ENCODE peak calls at places on chromosomes 5 and 9, in nine cellular contexts. J is BJ, U is heart right ventricle, D is fibroblast of lung, Y is left ventricle myocardium inferior, H is body of pancreas, X is HepG2, Z is A549, A is K562. C is an unnamed sample.

GRCh38 chr9:129174102-129174723 is 3.8 kb downstream of the IER5L start:
- DNase-seq in J (no peak), U (peak), D (peak), Y (peak), H (peak), X (peak), Z (peak), A (peak), C (peak)

GRCh38 chr5:15452780-15453179 is 47.2 kb upstream of the FBXL7 start:
- DNase-seq in J (no peak), U (no peak), D (peak), Y (no peak), H (no peak), X (no peak), Z (no peak), A (no peak), C (no peak)

GRCh38 chr9:128001411-128002298 is 20.9 kb upstream of the EEIG1 start:
- DNase-seq in J (peak), U (no peak), D (peak), Y (no peak), H (no peak), X (no peak), Z (peak), A (peak), C (no peak)

GRCh38 chr5:13932561-13932960 is 11.9 kb downstream of the DNAH5 start:
- DNase-seq in J (no peak), U (no peak), D (peak), Y (no peak), H (no peak), X (no peak), Z (no peak), A (no peak), C (no peak)

GRCh38 chr9:91954841-91955471 is 4.9 kb upstream of the ROR2 start:
- DNase-seq in J (peak), U (no peak), D (peak), Y (no peak), H (peak), X (peak), Z (peak), A (peak), C (peak)

GRCh38 chr5:9863486-9863885 is 233.3 kb upstream of the TAS2R1 start:
- DNase-seq in J (no peak), U (no peak), D (no peak), Y (no peak), H (no peak), X (no peak), Z (no peak), A (no peak), C (no peak)

GRCh38 chr5:81506900-81507588 is 113.1 kb upstream of the ACOT12 start:
- DNase-seq in J (peak), U (peak), D (peak), Y (no peak), H (peak), X (peak), Z (peak), A (peak), C (peak)

GRCh38 chr9:35203531-35203930 is 41.7 kb downstream of the UNC13B start:
- DNase-seq in J (no peak), U (no peak), D (no peak), Y (no peak), H (no peak), X (no peak), Z (no peak), A (no peak), C (no peak)

GRCh38 chr5:172283020-172283861 is at the start of gene UBTD2:
- DNase-seq in J (no peak), U (peak), D (peak), Y (peak), H (peak), X (peak), Z (peak), A (peak), C (peak)

GRCh38 chr5:177526791-177527190 is 10.0 kb upstream of the DDX41 start:
- DNase-seq in J (no peak), U (no peak), D (no peak), Y (no peak), H (no peak), X (no peak), Z (no peak), A (no peak), C (no peak)

GRCh38 chr9:136011703-136012496 is 50.7 kb upstream of the UBAC1 start:
- DNase-seq in J (no peak), U (peak), D (peak), Y (peak), H (peak), X (peak), Z (no peak), A (no peak), C (no peak)

GRCh38 chr5:52269395-52269794 is 518.3 kb upstream of the ITGA1 start:
- DNase-seq in J (no peak), U (no peak), D (no peak), Y (no peak), H (peak), X (no peak), Z (no peak), A (no peak), C (no peak)

GRCh38 chr5:139638090-139638735 is 9.9 kb upstream of the CXXC5 start:
- DNase-seq in J (no peak), U (peak), D (peak), Y (peak), H (peak), X (no peak), Z (no peak), A (peak), C (peak)

GRCh38 chr5:122163151-122164069 is 34.1 kb downstream of the ZNF474 start:
- DNase-seq in J (peak), U (no peak), D (peak), Y (no peak), H (peak), X (no peak), Z (peak), A (no peak), C (peak)

GRCh38 chr9:134437417-134438203 is 111.4 kb downstream of the RXRA start:
- DNase-seq in J (no peak), U (no peak), D (no peak), Y (no peak), H (no peak), X (no peak), Z (no peak), A (no peak), C (no peak)

GRCh38 chr5:79416499-79416898 is 97.4 kb downstream of the HOMER1 start:
- DNase-seq in J (no peak), U (no peak), D (no peak), Y (no peak), H (peak), X (no peak), Z (no peak), A (no peak), C (no peak)

GRCh38 chr5:15993334-15993733 is 186.3 kb downstream of the MARCHF11 start:
- DNase-seq in J (no peak), U (no peak), D (peak), Y (no peak), H (no peak), X (no peak), Z (peak), A (no peak), C (no peak)

GRCh38 chr9:37035472-37036236 is 1.6 kb upstream of the PAX5 start:
- DNase-seq in J (no peak), U (no peak), D (peak), Y (no peak), H (no peak), X (no peak), Z (no peak), A (no peak), C (no peak)

GRCh38 chr9:36149197-36149596 is 12.7 kb downstream of the GLIPR2 start:
- DNase-seq in J (no peak), U (no peak), D (peak), Y (no peak), H (no peak), X (no peak), Z (no peak), A (no peak), C (no peak)

GRCh38 chr5:179223528-179223927 is 121.7 kb downstream of the ADAMTS2 start:
- DNase-seq in J (no peak), U (no peak), D (no peak), Y (no peak), H (no peak), X (no peak), Z (no peak), A (no peak), C (no peak)

GRCh38 chr5:131416729-131417128 is 152.9 kb downstream of the CDC42SE2 start:
- DNase-seq in J (no peak), U (no peak), D (no peak), Y (no peak), H (no peak), X (no peak), Z (no peak), A (no peak), C (no peak)

GRCh38 chr9:91151014-91151740 is 210.5 kb downstream of the AUH start:
- DNase-seq in J (peak), U (no peak), D (peak), Y (no peak), H (peak), X (no peak), Z (no peak), A (no peak), C (no peak)

GRCh38 chr5:178083942-178084341 is 29.4 kb upstream of the N4BP3 start:
- DNase-seq in J (no peak), U (no peak), D (no peak), Y (no peak), H (no peak), X (no peak), Z (no peak), A (no peak), C (no peak)

GRCh38 chr9:1005043-1005667 is 28.7 kb downstream of the DMRT3 start:
- DNase-seq in J (no peak), U (peak), D (peak), Y (no peak), H (peak), X (peak), Z (peak), A (peak), C (no peak)

GRCh38 chr5:65861830-65862241 is 64.5 kb upstream of the ERBIN start:
- DNase-seq in J (peak), U (no peak), D (peak), Y (no peak), H (no peak), X (no peak), Z (peak), A (no peak), C (no peak)

GRCh38 chr5:16574789-16575785 is 41.7 kb downstream of the RETREG1 start:
- DNase-seq in J (peak), U (peak), D (peak), Y (peak), H (no peak), X (no peak), Z (no peak), A (no peak), C (no peak)

GRCh38 chr5:165573445-165573844 is 2068.0 kb downstream of the MAT2B start:
- DNase-seq in J (no peak), U (no peak), D (peak), Y (no peak), H (no peak), X (no peak), Z (no peak), A (no peak), C (no peak)

GRCh38 chr5:151682751-151683331 is 3.9 kb downstream of the SPARC start:
- DNase-seq in J (no peak), U (no peak), D (peak), Y (no peak), H (no peak), X (no peak), Z (no peak), A (no peak), C (no peak)

GRCh38 chr9:99327667-99328066 is 105.6 kb downstream of the SEC61B start:
- DNase-seq in J (no peak), U (no peak), D (no peak), Y (no peak), H (no peak), X (no peak), Z (no peak), A (no peak), C (no peak)

GRCh38 chr5:135995979-135996378 is 32.8 kb upstream of the TGFBI start:
- DNase-seq in J (no peak), U (no peak), D (peak), Y (no peak), H (no peak), X (no peak), Z (no peak), A (no peak), C (no peak)

GRCh38 chr9:134589748-134590147 is 51.9 kb upstream of the COL5A1 start:
- DNase-seq in J (no peak), U (no peak), D (no peak), Y (no peak), H (no peak), X (no peak), Z (no peak), A (no peak), C (no peak)

GRCh38 chr9:134356496-134357470 is 30.5 kb downstream of the RXRA start:
- DNase-seq in J (no peak), U (no peak), D (peak), Y (no peak), H (peak), X (no peak), Z (no peak), A (peak), C (no peak)

GRCh38 chr5:40679071-40679997 is at the start of gene PTGER4:
- DNase-seq in J (no peak), U (peak), D (peak), Y (peak), H (peak), X (peak), Z (peak), A (peak), C (peak)

GRCh38 chr5:104793452-104794120 is 1231.0 kb upstream of the NUDT12 start:
- DNase-seq in J (no peak), U (no peak), D (no peak), Y (no peak), H (no peak), X (no peak), Z (no peak), A (no peak), C (no peak)

GRCh38 chr5:1332461-1333001 is 12.4 kb downstream of the CLPTM1L start:
- DNase-seq in J (no peak), U (no peak), D (no peak), Y (no peak), H (no peak), X (no peak), Z (peak), A (peak), C (no peak)

GRCh38 chr9:12922209-12922914 is 147.5 kb downstream of the LURAP1L start:
- DNase-seq in J (no peak), U (no peak), D (no peak), Y (no peak), H (no peak), X (no peak), Z (no peak), A (no peak), C (no peak)

GRCh38 chr9:34518110-34518616 is 4.6 kb downstream of the ENHO start:
- DNase-seq in J (no peak), U (no peak), D (no peak), Y (no peak), H (no peak), X (no peak), Z (no peak), A (no peak), C (no peak)

GRCh38 chr9:21081999-21082398 is 4.3 kb upstream of the IFNB1 start:
- DNase-seq in J (no peak), U (no peak), D (no peak), Y (no peak), H (no peak), X (no peak), Z (no peak), A (no peak), C (no peak)
- TF ChIP-seq CTCF in J (no peak), U (no peak), D (no peak), Y (no peak), H (no peak), X (no peak), Z (no peak), A (no peak), C (no peak)

GRCh38 chr9:120859361-120859760 is 16.6 kb upstream of the PSMD5 start:
- DNase-seq in J (no peak), U (no peak), D (no peak), Y (no peak), H (no peak), X (no peak), Z (no peak), A (no peak), C (no peak)
- TF ChIP-seq CTCF in J (no peak), U (no peak), D (no peak), Y (no peak), H (no peak), X (no peak), Z (no peak), A (no peak), C (no peak)

GRCh38 chr5:59326551-59326950 is 567.0 kb downstream of the PDE4D start:
- DNase-seq in J (no peak), U (no peak), D (no peak), Y (no peak), H (no peak), X (no peak), Z (no peak), A (no peak), C (no peak)
- TF ChIP-seq CTCF in J (no peak), U (no peak), D (no peak), Y (no peak), H (no peak), X (no peak), Z (no peak), A (no peak), C (no peak)

DNA sequence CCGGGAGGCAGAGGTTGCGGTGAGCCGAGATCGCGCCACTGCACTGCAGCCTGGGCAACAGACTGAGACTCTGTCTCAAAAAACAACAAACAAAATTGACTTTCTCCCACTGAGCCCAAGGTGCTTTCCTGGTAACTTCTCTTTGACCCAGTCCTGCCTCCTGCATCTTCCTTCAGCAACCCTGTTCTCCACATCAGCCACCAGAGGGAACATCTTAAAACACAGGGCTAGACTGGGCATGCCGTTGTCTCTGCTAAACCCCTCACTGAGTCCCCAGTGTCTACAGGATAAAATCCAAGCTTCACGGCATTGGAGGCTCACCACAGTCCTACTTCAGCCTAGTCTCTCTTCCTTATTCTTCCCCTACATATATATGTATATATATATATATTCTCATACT is 39.8 kb upstream of the KCNMB1 start:
- DNase-seq in J (no peak), U (no peak), D (peak), Y (no peak), H (no peak), X (no peak), Z (peak), A (no peak), C (no peak)
- TF ChIP-seq CTCF in J (peak), U (no peak), D (no peak), Y (no peak), H (no peak), X (no peak), Z (no peak), A (no peak), C (no peak)

GRCh38 chr9:130931508-130932150 is 7.4 kb downstream of the FIBCD1 start:
- DNase-seq in J (no peak), U (no peak), D (no peak), Y (no peak), H (no peak), X (no peak), Z (no peak), A (peak), C (no peak)

GRCh38 chr9:130934246-130934645 is 4.8 kb downstream of the FIBCD1 start:
- DNase-seq in J (no peak), U (no peak), D (no peak), Y (no peak), H (no peak), X (no peak), Z (no peak), A (no peak), C (no peak)

GRCh38 chr9:130933114-130934046 is 5.7 kb downstream of the FIBCD1 start:
- DNase-seq in J (peak), U (no peak), D (peak), Y (no peak), H (no peak), X (no peak), Z (no peak), A (no peak), C (no peak)

GRCh38 chr9:130930804-130931349 is 8.2 kb downstream of the FIBCD1 start:
- DNase-seq in J (no peak), U (no peak), D (no peak), Y (no peak), H (no peak), X (no peak), Z (no peak), A (peak), C (no peak)

DNA sequence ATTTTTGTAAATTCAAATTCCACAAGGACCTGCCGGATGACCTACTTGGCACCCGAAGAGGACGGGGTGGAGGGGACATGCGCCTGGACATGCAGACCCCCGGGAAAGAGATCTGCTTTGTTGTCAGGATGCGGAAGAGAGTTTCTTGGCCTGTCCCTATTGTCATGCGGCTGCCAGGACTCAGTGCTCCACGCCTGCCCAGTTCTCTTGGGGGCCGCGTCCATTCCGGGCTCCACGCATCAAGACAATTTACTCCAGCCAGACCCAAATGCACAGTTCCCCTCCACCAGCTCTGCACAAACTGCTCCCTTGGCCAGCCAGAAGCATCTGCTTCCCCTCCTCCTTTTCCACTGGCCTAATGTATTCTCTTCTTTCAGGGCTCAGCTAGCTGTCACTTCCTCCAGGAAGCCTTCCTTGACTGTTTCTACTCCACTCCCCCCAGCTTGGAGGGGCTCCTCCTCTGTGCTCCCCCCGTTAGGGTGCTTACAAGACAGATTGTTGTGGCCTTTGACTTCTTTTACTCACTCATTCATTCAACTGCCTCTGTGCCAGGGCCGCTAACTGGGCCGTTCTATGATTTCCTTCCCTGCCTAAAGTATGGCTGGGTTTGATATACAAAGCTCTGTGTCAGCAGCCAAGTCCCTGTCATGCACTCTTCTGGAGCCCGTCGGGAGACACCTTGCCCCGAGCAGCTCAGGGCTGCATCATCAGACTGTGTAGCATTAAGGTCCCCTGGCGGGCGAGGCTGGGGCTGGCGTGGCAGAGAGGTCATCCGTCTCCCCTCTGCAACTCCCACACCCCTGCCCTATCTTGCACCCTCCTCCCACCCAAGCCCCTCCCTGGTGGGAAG is 6.6 kb downstream of the FIBCD1 start:
- DNase-seq in J (no peak), U (peak), D (no peak), Y (peak), H (no peak), X (no peak), Z (no peak), A (peak), C (no peak)
- TF ChIP-seq CTCF in J (peak), U (peak), D (peak), Y (peak), H (no peak), X (peak), Z (no peak), A (no peak), C (no peak)

GRCh38 chr9:77455312-77455927 is 192.7 kb downstream of the GNA14 start:
- DNase-seq in J (no peak), U (no peak), D (no peak), Y (no peak), H (no peak), X (peak), Z (peak), A (no peak), C (no peak)
- TF ChIP-seq CTCF in J (peak), U (peak), D (no peak), Y (peak), H (peak), X (peak), Z (peak), A (peak), C (peak)

GRCh38 chr5:116709082-116709481 is 134.5 kb upstream of the SEMA6A start:
- DNase-seq in J (no peak), U (no peak), D (no peak), Y (no peak), H (no peak), X (no peak), Z (no peak), A (no peak), C (no peak)
- TF ChIP-seq CTCF in J (no peak), U (no peak), D (no peak), Y (no peak), H (no peak), X (no peak), Z (no peak), A (no peak), C (no peak)

GRCh38 chr5:97042981-97043380 is 99.4 kb downstream of the LIX1 start:
- DNase-seq in J (no peak), U (no peak), D (peak), Y (no peak), H (no peak), X (no peak), Z (no peak), A (no peak), C (no peak)
- TF ChIP-seq CTCF in J (no peak), U (no peak), D (no peak), Y (no peak), H (no peak), X (no peak), Z (no peak), A (no peak), C (no peak)

C was measured in D721Med.